ENCODE peak calls at places on chromosome 13, in seven cellular contexts. U is transverse colon, S is A549, H is tibial nerve, F is suprapubic skin, P is stomach, K is K562. O is an unnamed sample.
A peak's percentile ranks its signal among the peaks of the same experiment; 100 is the strongest.

GRCh38 chr13:30107536-30108136 is 199.7 kb downstream of the KATNAL1 start:
- DNase-seq in K (no peak), P (peak; percentile 37), S (no peak), H (no peak), F (no peak), U (peak; percentile 17), O (no peak)

GRCh38 chr13:21674271-21675009 is 3.6 kb downstream of the FGF9 start:
- DNase-seq in U (peak; percentile 23), S (no peak), P (no peak), F (no peak), K (no peak), H (no peak), O (no peak)

GRCh38 chr13:32734511-32734910 is 148.3 kb downstream of the PDS5B start:
- DNase-seq in U (no peak), K (peak; percentile 45), P (no peak), F (no peak), S (no peak), H (no peak), O (no peak)

GRCh38 chr13:24341439-24341838 is 32.1 kb downstream of the C1QTNF9 start:
- DNase-seq in P (peak; percentile 60), H (no peak), F (no peak), U (no peak), K (no peak), S (no peak), O (no peak)

GRCh38 chr13:71087006-71087405 is 780.0 kb downstream of the DACH1 start:
- DNase-seq in K (no peak), S (no peak), U (no peak), H (no peak), F (no peak), P (no peak), O (no peak)

GRCh38 chr13:99972190-99972731 is 694 bp upstream of the ZIC5 start:
- DNase-seq in S (no peak), F (no peak), K (no peak), U (no peak), P (no peak), H (no peak), O (no peak)

GRCh38 chr13:38636106-38636505 is 50.8 kb upstream of the FREM2 start:
- DNase-seq in P (no peak), H (no peak), U (no peak), K (no peak), S (no peak), F (no peak), O (no peak)

GRCh38 chr13:92966341-92966740 is 260.3 kb upstream of the GPC6 start:
- DNase-seq in F (no peak), S (no peak), K (no peak), H (no peak), U (no peak), P (no peak), O (no peak)

GRCh38 chr13:51230473-51231105 is 8.4 kb downstream of the FAM124A start:
- DNase-seq in F (no peak), P (peak; percentile 72), H (peak; percentile 31), U (peak; percentile 53), S (no peak), K (no peak), O (peak; percentile 39)

GRCh38 chr13:25117312-25117711 is 21.4 kb downstream of the PABPC3 start:
- DNase-seq in U (no peak), K (no peak), S (no peak), F (no peak), P (peak; percentile 50), H (no peak), O (no peak)

DNA sequence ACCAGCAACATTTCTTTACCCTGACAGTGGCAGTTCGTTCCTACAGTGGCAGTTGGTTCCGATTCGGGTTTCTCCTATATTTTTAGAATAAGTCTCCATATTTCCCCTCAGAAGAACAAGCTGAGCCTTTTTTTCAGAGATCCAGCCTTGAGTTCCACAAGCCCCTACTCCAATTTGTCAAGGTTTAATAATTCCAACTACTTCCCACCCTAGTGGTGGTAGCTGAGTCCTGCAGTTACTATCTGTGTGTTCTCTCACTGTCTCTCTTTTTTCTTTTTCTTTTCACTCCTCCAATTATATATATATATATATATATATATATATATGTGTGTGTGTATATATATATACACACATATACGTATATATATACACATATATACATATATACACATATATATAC is 1347.3 kb downstream of the PCDH9 start:
- DNase-seq in U (no peak), P (no peak), K (no peak), H (no peak), S (no peak), F (no peak), O (no peak)
- TF ChIP-seq EP300 in U (no peak), P (no peak), K (no peak), H (no peak), S (no peak), F (no peak), O (no peak)

GRCh38 chr13:64165826-64166225 is 2750.2 kb upstream of the PCDH20 start:
- DNase-seq in H (no peak), F (no peak), S (no peak), K (no peak), P (no peak), U (no peak), O (no peak)
- TF ChIP-seq CTCF in H (no peak), F (no peak), S (no peak), K (no peak), P (no peak), U (no peak), O (no peak)

GRCh38 chr13:57507752-57508463 is 123.6 kb upstream of the PCDH17 start:
- DNase-seq in F (no peak), U (no peak), H (no peak), S (no peak), P (no peak), K (no peak), O (no peak)
- TF ChIP-seq EP300 in F (no peak), U (no peak), H (no peak), S (no peak), P (no peak), K (no peak), O (no peak)

DNA sequence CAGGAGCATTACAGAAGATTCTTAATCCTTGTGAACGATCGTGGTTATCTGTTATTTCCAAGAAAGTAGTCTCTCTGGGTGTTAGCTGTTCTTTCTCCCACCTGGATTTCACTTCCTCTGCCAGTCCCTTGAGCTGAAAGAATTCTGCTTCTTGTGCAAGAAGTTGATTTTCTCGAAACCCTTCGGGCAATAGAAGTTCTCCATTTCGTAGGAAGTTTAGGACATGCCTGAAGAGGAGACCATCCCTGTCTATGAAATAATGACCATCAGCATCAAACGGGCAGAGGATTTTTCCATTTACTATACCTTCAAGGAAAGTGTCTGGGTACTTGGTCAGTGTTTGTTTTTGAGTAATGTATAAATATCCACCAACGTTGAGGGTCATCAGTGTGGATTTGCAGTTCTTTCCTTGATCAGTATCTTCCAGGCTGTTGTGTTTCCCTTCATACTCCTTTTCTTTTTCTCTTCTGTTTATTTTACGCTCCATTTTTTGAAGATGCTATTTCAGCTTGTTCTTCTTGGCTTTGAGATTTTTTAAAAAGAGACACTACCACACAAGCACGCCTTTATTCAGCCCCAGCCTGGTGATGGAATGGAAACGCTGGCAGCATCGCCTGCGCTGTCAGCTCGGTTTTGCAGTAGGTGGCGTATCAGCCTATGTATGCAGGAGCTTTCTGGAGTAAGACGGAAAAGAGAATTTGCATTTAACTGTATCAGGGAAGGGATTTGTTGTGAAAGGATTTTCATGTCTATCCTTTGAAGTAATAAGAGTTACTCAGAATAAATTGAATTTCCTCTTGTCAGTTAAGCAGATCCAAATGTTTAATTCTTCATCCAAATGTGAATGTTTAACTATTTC is 6.5 kb downstream of the KCTD4 start:
- DNase-seq in H (peak; percentile 43), F (no peak), U (peak; percentile 23), S (no peak), K (no peak), P (no peak), O (no peak)
- TF ChIP-seq CTCF in H (peak; percentile 46), F (peak; percentile 17), U (peak; percentile 41), S (peak; percentile 29), K (no peak), P (no peak), O (no peak)

O was measured in upper lobe of left lung.